ENCODE peak calls at places on chromosome 12, in nine cellular contexts. One of them, this sample, is unnamed.

GRCh38 chr12:80576641-80577418 is 130.6 kb upstream of the MYF6 start:
- DNase-seq in stimulated activated CD4-positive, alpha-beta T cell treated with anti-CD3 and anti-CD28 coated beads, Interleukin-4, amount 100 ng/mL, for 1 hour: no peak
- DNase-seq in A172: no peak
- DNase-seq in cardiac muscle cell: no peak
- DNase-seq in immature natural killer cell: no peak
- DNase-seq in Caco-2: no peak
- DNase-seq in foreskin fibroblast: no peak
- DNase-seq in AG08396: no peak
- DNase-seq in fibroblast of pulmonary artery: no peak
- DNase-seq in this sample: no peak

GRCh38 chr12:53999596-54000104 is 311 bp upstream of the HOXC9 start:
- DNase-seq in stimulated activated CD4-positive, alpha-beta T cell treated with anti-CD3 and anti-CD28 coated beads, Interleukin-4, amount 100 ng/mL, for 1 hour: no peak
- DNase-seq in A172: peak; percentile 61
- DNase-seq in cardiac muscle cell: no peak
- DNase-seq in immature natural killer cell: no peak
- DNase-seq in Caco-2: no peak
- DNase-seq in foreskin fibroblast: peak; percentile 82
- DNase-seq in AG08396: peak; percentile 86
- DNase-seq in fibroblast of pulmonary artery: peak; percentile 24
- DNase-seq in this sample: no peak

GRCh38 chr12:94771199-94771598 is 120.8 kb upstream of the TMCC3 start:
- DNase-seq in stimulated activated CD4-positive, alpha-beta T cell treated with anti-CD3 and anti-CD28 coated beads, Interleukin-4, amount 100 ng/mL, for 1 hour: no peak
- DNase-seq in A172: no peak
- DNase-seq in cardiac muscle cell: no peak
- DNase-seq in immature natural killer cell: no peak
- DNase-seq in Caco-2: no peak
- DNase-seq in foreskin fibroblast: no peak
- DNase-seq in AG08396: no peak
- DNase-seq in fibroblast of pulmonary artery: no peak
- DNase-seq in this sample: no peak

GRCh38 chr12:99157946-99158345 is 489.6 kb upstream of the GARIN6 start:
- DNase-seq in stimulated activated CD4-positive, alpha-beta T cell treated with anti-CD3 and anti-CD28 coated beads, Interleukin-4, amount 100 ng/mL, for 1 hour: no peak
- DNase-seq in A172: peak; percentile 81
- DNase-seq in cardiac muscle cell: no peak
- DNase-seq in immature natural killer cell: no peak
- DNase-seq in Caco-2: no peak
- DNase-seq in foreskin fibroblast: no peak
- DNase-seq in AG08396: no peak
- DNase-seq in fibroblast of pulmonary artery: no peak
- DNase-seq in this sample: no peak

GRCh38 chr12:52655251-52655650 is 3.2 kb upstream of the KRT2 start:
- DNase-seq in stimulated activated CD4-positive, alpha-beta T cell treated with anti-CD3 and anti-CD28 coated beads, Interleukin-4, amount 100 ng/mL, for 1 hour: no peak
- DNase-seq in A172: no peak
- DNase-seq in cardiac muscle cell: no peak
- DNase-seq in immature natural killer cell: no peak
- DNase-seq in Caco-2: no peak
- DNase-seq in foreskin fibroblast: no peak
- DNase-seq in AG08396: no peak
- DNase-seq in fibroblast of pulmonary artery: no peak
- DNase-seq in this sample: no peak

GRCh38 chr12:70831538-70831937 is 89.0 kb downstream of the PTPRR start:
- DNase-seq in stimulated activated CD4-positive, alpha-beta T cell treated with anti-CD3 and anti-CD28 coated beads, Interleukin-4, amount 100 ng/mL, for 1 hour: no peak
- DNase-seq in A172: peak; percentile 86
- DNase-seq in cardiac muscle cell: peak; percentile 27
- DNase-seq in immature natural killer cell: no peak
- DNase-seq in Caco-2: no peak
- DNase-seq in foreskin fibroblast: no peak
- DNase-seq in AG08396: no peak
- DNase-seq in fibroblast of pulmonary artery: peak; percentile 14
- DNase-seq in this sample: no peak

GRCh38 chr12:53699673-53700015 is 23.8 kb upstream of the ATP5MC2 start:
- DNase-seq in stimulated activated CD4-positive, alpha-beta T cell treated with anti-CD3 and anti-CD28 coated beads, Interleukin-4, amount 100 ng/mL, for 1 hour: no peak
- DNase-seq in A172: no peak
- DNase-seq in cardiac muscle cell: no peak
- DNase-seq in immature natural killer cell: no peak
- DNase-seq in Caco-2: no peak
- DNase-seq in foreskin fibroblast: no peak
- DNase-seq in AG08396: no peak
- DNase-seq in fibroblast of pulmonary artery: no peak
- DNase-seq in this sample: no peak

GRCh38 chr12:34403706-34404376 is 381.5 kb downstream of the ALG10 start:
- DNase-seq in stimulated activated CD4-positive, alpha-beta T cell treated with anti-CD3 and anti-CD28 coated beads, Interleukin-4, amount 100 ng/mL, for 1 hour: no peak
- DNase-seq in A172: no peak
- DNase-seq in cardiac muscle cell: no peak
- DNase-seq in immature natural killer cell: no peak
- DNase-seq in Caco-2: peak; percentile 26
- DNase-seq in foreskin fibroblast: no peak
- DNase-seq in AG08396: peak; percentile 0
- DNase-seq in fibroblast of pulmonary artery: no peak
- DNase-seq in this sample: no peak

GRCh38 chr12:79765157-79765556 is 74.4 kb upstream of the PAWR start:
- DNase-seq in stimulated activated CD4-positive, alpha-beta T cell treated with anti-CD3 and anti-CD28 coated beads, Interleukin-4, amount 100 ng/mL, for 1 hour: no peak
- DNase-seq in A172: no peak
- DNase-seq in cardiac muscle cell: no peak
- DNase-seq in immature natural killer cell: no peak
- DNase-seq in Caco-2: no peak
- DNase-seq in foreskin fibroblast: no peak
- DNase-seq in AG08396: no peak
- DNase-seq in fibroblast of pulmonary artery: no peak
- DNase-seq in this sample: no peak

GRCh38 chr12:97753332-97753731 is 290.7 kb downstream of the RMST start:
- DNase-seq in stimulated activated CD4-positive, alpha-beta T cell treated with anti-CD3 and anti-CD28 coated beads, Interleukin-4, amount 100 ng/mL, for 1 hour: no peak
- DNase-seq in A172: no peak
- DNase-seq in cardiac muscle cell: no peak
- DNase-seq in immature natural killer cell: no peak
- DNase-seq in Caco-2: no peak
- DNase-seq in foreskin fibroblast: no peak
- DNase-seq in AG08396: no peak
- DNase-seq in fibroblast of pulmonary artery: no peak
- DNase-seq in this sample: no peak

GRCh38 chr12:131892711-131893604 is 1.5 kb upstream of the ULK1 start:
- DNase-seq in stimulated activated CD4-positive, alpha-beta T cell treated with anti-CD3 and anti-CD28 coated beads, Interleukin-4, amount 100 ng/mL, for 1 hour: no peak
- DNase-seq in A172: no peak
- DNase-seq in cardiac muscle cell: no peak
- DNase-seq in immature natural killer cell: no peak
- DNase-seq in Caco-2: peak; percentile 36
- DNase-seq in foreskin fibroblast: no peak
- DNase-seq in AG08396: peak; percentile 4
- DNase-seq in fibroblast of pulmonary artery: no peak
- DNase-seq in this sample: no peak

GRCh38 chr12:18752947-18753346 is 15.0 kb downstream of the CAPZA3 start:
- DNase-seq in stimulated activated CD4-positive, alpha-beta T cell treated with anti-CD3 and anti-CD28 coated beads, Interleukin-4, amount 100 ng/mL, for 1 hour: no peak
- DNase-seq in A172: no peak
- DNase-seq in cardiac muscle cell: no peak
- DNase-seq in immature natural killer cell: no peak
- DNase-seq in Caco-2: no peak
- DNase-seq in foreskin fibroblast: no peak
- DNase-seq in AG08396: no peak
- DNase-seq in fibroblast of pulmonary artery: no peak
- DNase-seq in this sample: no peak

GRCh38 chr12:54285150-54286041 is 4.9 kb downstream of the HNRNPA1 start:
- DNase-seq in stimulated activated CD4-positive, alpha-beta T cell treated with anti-CD3 and anti-CD28 coated beads, Interleukin-4, amount 100 ng/mL, for 1 hour: no peak
- DNase-seq in A172: no peak
- DNase-seq in cardiac muscle cell: no peak
- DNase-seq in immature natural killer cell: no peak
- DNase-seq in Caco-2: no peak
- DNase-seq in foreskin fibroblast: no peak
- DNase-seq in AG08396: no peak
- DNase-seq in fibroblast of pulmonary artery: no peak
- DNase-seq in this sample: no peak

GRCh38 chr12:115570271-115570777 is 707.2 kb downstream of the MED13L start:
- DNase-seq in stimulated activated CD4-positive, alpha-beta T cell treated with anti-CD3 and anti-CD28 coated beads, Interleukin-4, amount 100 ng/mL, for 1 hour: no peak
- DNase-seq in A172: no peak
- DNase-seq in cardiac muscle cell: no peak
- DNase-seq in immature natural killer cell: no peak
- DNase-seq in Caco-2: no peak
- DNase-seq in foreskin fibroblast: peak; percentile 50
- DNase-seq in AG08396: no peak
- DNase-seq in fibroblast of pulmonary artery: no peak
- DNase-seq in this sample: no peak

GRCh38 chr12:15540469-15540872 is 218.2 kb downstream of the PTPRO start:
- DNase-seq in stimulated activated CD4-positive, alpha-beta T cell treated with anti-CD3 and anti-CD28 coated beads, Interleukin-4, amount 100 ng/mL, for 1 hour: no peak
- DNase-seq in A172: peak; percentile 48
- DNase-seq in cardiac muscle cell: peak; percentile 39
- DNase-seq in immature natural killer cell: no peak
- DNase-seq in Caco-2: no peak
- DNase-seq in foreskin fibroblast: peak; percentile 63
- DNase-seq in AG08396: peak; percentile 11
- DNase-seq in fibroblast of pulmonary artery: peak; percentile 56
- DNase-seq in this sample: no peak

GRCh38 chr12:70367268-70368141 is 1.4 kb downstream of the KCNMB4 start:
- DNase-seq in stimulated activated CD4-positive, alpha-beta T cell treated with anti-CD3 and anti-CD28 coated beads, Interleukin-4, amount 100 ng/mL, for 1 hour: no peak
- DNase-seq in A172: no peak
- DNase-seq in cardiac muscle cell: peak; percentile 30
- DNase-seq in immature natural killer cell: no peak
- DNase-seq in Caco-2: no peak
- DNase-seq in foreskin fibroblast: peak; percentile 15
- DNase-seq in AG08396: peak; percentile 13
- DNase-seq in fibroblast of pulmonary artery: peak; percentile 27
- DNase-seq in this sample: no peak

GRCh38 chr12:48285751-48286650 is 64.7 kb downstream of the ZNF641 start:
- DNase-seq in stimulated activated CD4-positive, alpha-beta T cell treated with anti-CD3 and anti-CD28 coated beads, Interleukin-4, amount 100 ng/mL, for 1 hour: no peak
- DNase-seq in A172: peak; percentile 6
- DNase-seq in cardiac muscle cell: no peak
- DNase-seq in immature natural killer cell: peak; percentile 15
- DNase-seq in Caco-2: no peak
- DNase-seq in foreskin fibroblast: no peak
- DNase-seq in AG08396: no peak
- DNase-seq in fibroblast of pulmonary artery: no peak
- DNase-seq in this sample: no peak

GRCh38 chr12:110109037-110109836 is 14.9 kb upstream of the IFT81 start:
- DNase-seq in stimulated activated CD4-positive, alpha-beta T cell treated with anti-CD3 and anti-CD28 coated beads, Interleukin-4, amount 100 ng/mL, for 1 hour: no peak
- DNase-seq in A172: peak; percentile 84
- DNase-seq in cardiac muscle cell: peak; percentile 99
- DNase-seq in immature natural killer cell: no peak
- DNase-seq in Caco-2: peak; percentile 67
- DNase-seq in foreskin fibroblast: peak; percentile 100
- DNase-seq in AG08396: peak; percentile 84
- DNase-seq in fibroblast of pulmonary artery: peak; percentile 98
- DNase-seq in this sample: no peak

GRCh38 chr12:92075425-92075891 is 70.2 kb downstream of the BTG1 start:
- DNase-seq in stimulated activated CD4-positive, alpha-beta T cell treated with anti-CD3 and anti-CD28 coated beads, Interleukin-4, amount 100 ng/mL, for 1 hour: no peak
- DNase-seq in A172: no peak
- DNase-seq in cardiac muscle cell: peak; percentile 67
- DNase-seq in immature natural killer cell: no peak
- DNase-seq in Caco-2: no peak
- DNase-seq in foreskin fibroblast: peak; percentile 46
- DNase-seq in AG08396: peak; percentile 35
- DNase-seq in fibroblast of pulmonary artery: peak; percentile 65
- DNase-seq in this sample: no peak

This sample was measured in GM12878.